ENCODE peak calls at places on chromosomes 5 and 9, in ten cellular contexts. Z is stimulated activated naive B cell treated with anti-CD40 and anti-IgM and Interleukin-4, amounts not matched to agents 10 μg/mL and 1 μg/mL and 100 μg/mL, for 72 hours; W is HS-5; N is SIG-M5; D is AG04449; B is T-helper 1 cell; Q is NCI-H748 treated with DMSO at 0.1 percent for 48 hours; I is IMR-90; R is GM03348; X is activated CD8-positive, alpha-beta memory T cell treated with anti-CD3 and anti-CD28 coated beads, Interleukin-2, amount 10 ng/mL, durations not matched to agents 7 days and 5 days. F is an unnamed sample.

GRCh38 chr9:18382243-18382642 is 91.7 kb upstream of the ADAMTSL1 start:
- DNase-seq in D (no peak), W (no peak), I (no peak), X (no peak), N (no peak), Z (no peak), Q (no peak), B (no peak), R (no peak), F (no peak)

GRCh38 chr5:86971034-86971511 is 296.6 kb upstream of the RASA1 start:
- DNase-seq in I (peak; percentile 27), Z (no peak), X (no peak), B (no peak), Q (no peak), R (peak; percentile 20), W (peak; percentile 29), N (no peak), D (no peak), F (no peak)

GRCh38 chr5:124773291-124774001 is 27.0 kb upstream of the ZNF608 start:
- DNase-seq in B (no peak), Q (no peak), W (no peak), D (no peak), Z (no peak), I (no peak), X (no peak), R (no peak), N (no peak), F (no peak)

GRCh38 chr5:11069041-11069440 is 308.0 kb upstream of the DAP start:
- DNase-seq in B (no peak), D (no peak), X (no peak), Z (no peak), Q (no peak), I (no peak), W (peak; percentile 51), N (no peak), R (no peak), F (no peak)

GRCh38 chr5:1104327-1105006 is 7.4 kb downstream of the SLC12A7 start:
- DNase-seq in W (no peak), D (no peak), N (no peak), R (no peak), X (peak; percentile 66), Q (no peak), Z (no peak), I (no peak), B (peak; percentile 40), F (no peak)

GRCh38 chr9:72232778-72233177 is 83.5 kb downstream of the GDA start:
- DNase-seq in X (no peak), D (no peak), I (no peak), Z (no peak), R (no peak), B (no peak), W (no peak), Q (no peak), N (no peak), F (no peak)

GRCh38 chr9:73426226-73426625 is 274.6 kb downstream of the ANXA1 start:
- DNase-seq in Q (peak; percentile 99), W (no peak), N (no peak), I (no peak), R (no peak), X (no peak), D (no peak), B (no peak), Z (no peak), F (no peak)

GRCh38 chr5:157594675-157595074 is 19.1 kb upstream of the ADAM19 start:
- DNase-seq in B (no peak), X (peak; percentile 48), Q (no peak), R (no peak), Z (no peak), W (no peak), D (no peak), N (no peak), I (no peak), F (no peak)

GRCh38 chr5:150780816-150781221 is 2.3 kb downstream of the SMIM3 start:
- DNase-seq in W (peak; percentile 81), D (no peak), Z (no peak), X (no peak), N (no peak), R (peak; percentile 55), Q (no peak), I (peak; percentile 64), B (no peak), F (no peak)

GRCh38 chr9:16103613-16104012 is 550.8 kb downstream of the CCDC171 start:
- DNase-seq in Q (no peak), R (no peak), I (peak; percentile 33), Z (no peak), N (no peak), W (no peak), D (no peak), X (no peak), B (no peak), F (no peak)

GRCh38 chr9:3824589-3824988 is 298.8 kb upstream of the RFX3 start:
- DNase-seq in R (peak; percentile 22), B (no peak), W (no peak), D (no peak), I (no peak), Z (no peak), X (no peak), N (no peak), Q (no peak), F (no peak)

GRCh38 chr5:95130951-95131350 is 153.9 kb downstream of the MCTP1 start:
- DNase-seq in W (no peak), I (no peak), Q (no peak), B (no peak), Z (no peak), X (no peak), D (no peak), N (no peak), R (no peak), F (no peak)

GRCh38 chr9:3880851-3881250 is 355.1 kb upstream of the RFX3 start:
- DNase-seq in D (peak; percentile 67), I (peak; percentile 91), W (peak; percentile 86), Q (no peak), B (no peak), Z (no peak), R (peak; percentile 81), X (no peak), N (no peak), F (peak; percentile 96)

GRCh38 chr5:63263409-63263808 is 684.8 kb downstream of the LRRC70 start:
- DNase-seq in X (no peak), W (no peak), I (no peak), Z (no peak), B (no peak), D (no peak), Q (no peak), R (no peak), N (no peak), F (no peak)

GRCh38 chr9:110029422-110029814 is 178.5 kb downstream of the C9orf152 start:
- DNase-seq in W (peak; percentile 94), Z (no peak), B (no peak), Q (no peak), X (no peak), D (peak; percentile 92), N (peak; percentile 32), I (peak; percentile 85), R (peak; percentile 69), F (peak; percentile 92)

GRCh38 chr5:136249678-136250266 is 56.8 kb upstream of the SMIM32 start:
- DNase-seq in I (peak; percentile 70), Z (no peak), R (peak; percentile 77), W (peak; percentile 34), Q (peak; percentile 32), B (no peak), X (no peak), N (no peak), D (peak; percentile 41), F (peak; percentile 47)

GRCh38 chr9:101477736-101478135 is 42.2 kb upstream of the ALDOB start:
- DNase-seq in W (no peak), B (no peak), R (peak; percentile 36), Z (no peak), X (no peak), N (no peak), I (peak; percentile 51), D (no peak), Q (no peak), F (no peak)

F was measured in non-pigmented ciliary epithelial cell.